ENCODE peak calls at places on chromosomes 3 and 15, in nine cellular contexts. H is CD8-positive, alpha-beta T cell; R is tibial artery; T is progenitor cell of endocrine pancreas; Z is psoas muscle; U is A549; Q is cardiac muscle cell; O is CD4-positive, alpha-beta T cell; C is endothelial cell. Y is an unnamed sample.
A peak's percentile ranks its signal among the peaks of the same experiment; 100 is the strongest.

GRCh38 chr3:112813723-112814171 is 32.9 kb downstream of the CD200R1L start:
- DNase-seq in H (no peak), R (no peak), T (no peak), Z (no peak), U (no peak), Q (peak; percentile 75), O (no peak), C (no peak), Y (no peak)

GRCh38 chr3:23209747-23210495 is 6.8 kb downstream of the UBE2E2 start:
- DNase-seq in H (no peak), R (no peak), T (no peak), Z (no peak), U (no peak), Q (no peak), O (no peak), C (no peak), Y (no peak)

GRCh38 chr3:54965746-54966145 is 37.9 kb upstream of the LRTM1 start:
- DNase-seq in H (no peak), R (no peak), T (no peak), Z (no peak), U (no peak), Q (peak; percentile 33), O (no peak), C (no peak), Y (no peak)

GRCh38 chr3:42660898-42661297 is 7.4 kb downstream of the ZBTB47 start:
- DNase-seq in H (no peak), R (no peak), T (no peak), Z (no peak), U (peak; percentile 28), Q (no peak), O (no peak), C (no peak), Y (no peak)

GRCh38 chr3:59992578-59992977 is 942.8 kb upstream of the CFAP20DC start:
- DNase-seq in H (no peak), R (no peak), T (no peak), Z (no peak), U (no peak), Q (no peak), O (no peak), C (no peak), Y (no peak)

GRCh38 chr3:41026394-41027177 is 172.7 kb upstream of the CTNNB1 start:
- DNase-seq in H (no peak), R (no peak), T (no peak), Z (peak; percentile 57), U (peak; percentile 60), Q (peak; percentile 97), O (no peak), C (peak; percentile 26), Y (peak; percentile 15)

GRCh38 chr3:32847520-32847919 is 29.7 kb downstream of the TRIM71 start:
- DNase-seq in H (no peak), R (no peak), T (no peak), Z (no peak), U (no peak), Q (peak; percentile 59), O (no peak), C (no peak), Y (no peak)

GRCh38 chr3:172751188-172751571 is 654 bp downstream of the ECT2 start:
- DNase-seq in H (no peak), R (no peak), T (no peak), Z (no peak), U (peak; percentile 31), Q (peak; percentile 34), O (no peak), C (no peak), Y (no peak)

GRCh38 chr3:165713479-165713878 is 123.7 kb downstream of the BCHE start:
- DNase-seq in H (no peak), R (no peak), T (no peak), Z (no peak), U (no peak), Q (no peak), O (no peak), C (no peak), Y (no peak)

GRCh38 chr3:170044795-170045244 is 7.0 kb downstream of the GPR160 start:
- DNase-seq in H (no peak), R (no peak), T (no peak), Z (no peak), U (no peak), Q (no peak), O (no peak), C (no peak), Y (no peak)

GRCh38 chr3:126180477-126181397 is at the start of gene ALDH1L1:
- DNase-seq in H (no peak), R (peak; percentile 92), T (peak; percentile 60), Z (peak; percentile 88), U (no peak), Q (peak; percentile 93), O (no peak), C (peak; percentile 33), Y (no peak)

GRCh38 chr3:143349455-143349854 is 229.9 kb downstream of the CHST2 start:
- DNase-seq in H (no peak), R (no peak), T (no peak), Z (no peak), U (no peak), Q (no peak), O (no peak), C (no peak), Y (no peak)

GRCh38 chr3:143352031-143352623 is 232.6 kb downstream of the CHST2 start:
- DNase-seq in H (no peak), R (no peak), T (no peak), Z (no peak), U (no peak), Q (no peak), O (no peak), C (peak; percentile 13), Y (no peak)

GRCh38 chr3:143344516-143345165 is 225.1 kb downstream of the CHST2 start:
- DNase-seq in H (no peak), R (no peak), T (no peak), Z (no peak), U (no peak), Q (no peak), O (no peak), C (no peak), Y (no peak)

GRCh38 chr3:143352850-143353550 is 233.4 kb downstream of the CHST2 start:
- DNase-seq in H (no peak), R (no peak), T (no peak), Z (no peak), U (no peak), Q (no peak), O (no peak), C (no peak), Y (no peak)

GRCh38 chr3:143348486-143349327 is 229.1 kb downstream of the CHST2 start:
- DNase-seq in H (no peak), R (no peak), T (no peak), Z (no peak), U (no peak), Q (peak; percentile 22), O (no peak), C (no peak), Y (no peak)
- TF ChIP-seq CTCF in H (no peak), R (no peak), T (no peak), Z (no peak), U (no peak), Q (peak; percentile 11), O (no peak), C (no peak), Y (peak; percentile 22)

DNA sequence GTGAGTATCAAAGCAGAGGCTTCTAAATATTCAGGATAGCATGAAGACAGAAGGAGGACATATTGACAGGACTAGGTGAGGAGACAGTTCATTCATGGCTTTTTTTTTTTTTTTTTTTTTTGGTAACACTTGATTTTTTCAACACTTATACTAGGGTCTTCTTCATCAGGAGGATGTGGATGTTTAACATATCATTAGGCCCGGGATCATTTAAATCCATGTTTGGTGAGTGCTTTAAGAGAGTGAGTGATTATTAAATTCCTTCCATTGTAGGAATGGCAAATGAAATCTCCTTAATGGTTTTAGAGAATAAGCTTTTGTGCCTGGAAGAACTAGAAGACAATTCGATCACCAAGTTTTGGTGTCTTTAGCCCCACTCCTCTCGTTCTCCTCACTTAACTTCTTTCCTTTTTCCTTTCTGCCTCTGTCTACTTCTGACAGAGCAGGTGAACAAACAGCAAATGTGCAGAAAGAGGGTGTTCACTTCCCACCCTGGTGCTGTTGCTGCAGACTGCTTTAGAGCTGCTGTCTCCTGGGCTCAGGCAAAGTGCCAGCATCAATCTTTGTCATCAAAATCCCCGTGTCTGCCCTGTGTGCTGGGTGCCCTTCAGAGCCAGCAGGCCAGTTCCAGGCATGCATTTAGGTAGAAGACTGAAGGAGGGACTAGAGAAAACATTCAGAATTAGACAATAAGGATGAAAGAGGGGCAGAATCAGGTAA is 35.6 kb upstream of the RAB11A start:
- DNase-seq in H (no peak), R (no peak), T (no peak), Z (peak; percentile 22), U (no peak), Q (no peak), O (no peak), C (no peak), Y (no peak)
- TF ChIP-seq CTCF in H (no peak), R (no peak), T (no peak), Z (no peak), U (no peak), Q (no peak), O (no peak), C (no peak), Y (no peak)

DNA sequence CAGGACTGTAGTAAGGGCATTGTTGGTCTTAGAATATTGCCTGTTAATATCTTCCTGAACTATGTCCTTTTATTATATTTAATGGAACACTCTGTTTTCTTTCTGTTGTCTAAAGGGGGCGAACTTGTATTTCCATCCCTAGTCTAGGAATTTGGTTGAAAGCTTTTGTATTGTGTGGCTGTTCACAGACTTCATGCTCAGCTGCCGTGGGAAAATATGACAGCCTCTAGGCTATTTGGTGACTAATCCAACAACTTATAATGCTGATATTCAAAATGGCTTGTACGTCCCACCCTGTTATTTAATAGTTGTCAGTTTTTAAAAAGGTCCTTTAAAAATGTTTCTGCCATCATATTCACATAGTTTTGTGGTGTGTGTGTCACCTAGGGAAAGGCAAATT is 202.6 kb downstream of the KLHL25 start:
- DNase-seq in H (no peak), R (no peak), T (no peak), Z (no peak), U (peak; percentile 79), Q (peak; percentile 86), O (no peak), C (no peak), Y (no peak)
- TF ChIP-seq CTCF in H (no peak), R (peak; percentile 13), T (peak; percentile 9), Z (peak; percentile 10), U (peak; percentile 54), Q (peak; percentile 49), O (peak; percentile 11), C (no peak), Y (peak; percentile 41)

GRCh38 chr15:38721549-38721948 is 156.9 kb upstream of the RASGRP1 start:
- DNase-seq in H (no peak), R (no peak), T (no peak), Z (no peak), U (no peak), Q (no peak), O (no peak), C (no peak), Y (no peak)

GRCh38 chr15:38726187-38726586 is 161.6 kb upstream of the RASGRP1 start:
- DNase-seq in H (no peak), R (no peak), T (no peak), Z (no peak), U (no peak), Q (no peak), O (no peak), C (no peak), Y (no peak)

DNA sequence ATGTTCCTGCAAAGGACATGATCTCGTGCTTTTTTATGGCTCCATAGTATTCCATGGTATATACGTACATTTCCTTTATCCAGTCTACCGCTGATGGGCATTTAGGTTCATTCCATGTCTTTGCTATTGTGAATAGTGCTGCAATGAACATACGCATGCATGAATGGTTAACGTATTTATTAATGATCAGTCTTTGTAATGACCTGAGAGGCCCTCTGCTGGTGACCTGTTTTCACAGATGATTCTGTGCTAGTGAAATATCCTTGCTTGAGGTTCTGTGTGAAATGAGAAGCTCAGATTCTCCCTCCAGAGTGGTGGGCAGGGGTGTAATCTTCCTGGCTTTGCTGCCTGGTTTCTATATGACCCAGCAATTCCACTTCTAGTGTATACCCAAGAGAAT is 160.2 kb upstream of the RASGRP1 start:
- DNase-seq in H (no peak), R (no peak), T (no peak), Z (no peak), U (no peak), Q (no peak), O (no peak), C (no peak), Y (no peak)
- TF ChIP-seq CTCF in H (no peak), R (no peak), T (peak; percentile 14), Z (no peak), U (no peak), Q (no peak), O (no peak), C (no peak), Y (peak; percentile 44)